ENCODE peak calls at places on chromosome 1, in nine cellular contexts. O is WTC11, E is LHCN-M2, K is KBM-7, N is nephron progenitor cell, C is activated T-cell treated with anti-CD3 and anti-CD28 coated beads for 4 hours, F is NCI-H146, L is nucleus accumbens, M is stomach. Q is an unnamed sample.

GRCh38 chr1:116498789-116499628 is 71.8 kb downstream of the CD58 start:
- DNase-seq in O (peak), E (peak), K (peak), N (peak), C (peak), F (peak), L (peak), M (no peak), Q (peak)

GRCh38 chr1:167693425-167694045 is 28.2 kb upstream of the MPZL1 start:
- DNase-seq in O (no peak), E (no peak), K (no peak), N (no peak), C (no peak), F (no peak), L (no peak), M (no peak), Q (no peak)

GRCh38 chr1:199774433-199775089 is 252.9 kb upstream of the NR5A2 start:
- DNase-seq in O (no peak), E (peak), K (no peak), N (no peak), C (no peak), F (no peak), L (no peak), M (no peak), Q (no peak)

GRCh38 chr1:214363386-214363785 is 82.4 kb downstream of the SMYD2 start:
- DNase-seq in O (no peak), E (no peak), K (no peak), N (no peak), C (no peak), F (no peak), L (no peak), M (no peak), Q (no peak)

GRCh38 chr1:183635112-183635605 is 424 bp downstream of the ARPC5 start:
- DNase-seq in O (peak), E (no peak), K (peak), N (peak), C (peak), F (peak), L (peak), M (peak), Q (no peak)

GRCh38 chr1:193614817-193615216 is 428.4 kb upstream of the B3GALT2 start:
- DNase-seq in O (no peak), E (peak), K (peak), N (no peak), C (no peak), F (no peak), L (no peak), M (no peak), Q (no peak)

GRCh38 chr1:165129568-165130164 is 226.8 kb downstream of the LMX1A start:
- DNase-seq in O (peak), E (peak), K (peak), N (peak), C (no peak), F (peak), L (peak), M (peak), Q (peak)

GRCh38 chr1:221431068-221431651 is 310.7 kb downstream of the DUSP10 start:
- DNase-seq in O (no peak), E (peak), K (no peak), N (no peak), C (no peak), F (peak), L (no peak), M (no peak), Q (no peak)

GRCh38 chr1:217369271-217369981 is 261.5 kb downstream of the GPATCH2 start:
- DNase-seq in O (no peak), E (no peak), K (no peak), N (no peak), C (no peak), F (no peak), L (no peak), M (no peak), Q (no peak)

GRCh38 chr1:74613894-74614293 is 59.7 kb downstream of the ERICH3 start:
- DNase-seq in O (no peak), E (no peak), K (no peak), N (no peak), C (no peak), F (no peak), L (no peak), M (no peak), Q (no peak)

GRCh38 chr1:89945852-89946476 is 48.9 kb upstream of the ZNF326 start:
- DNase-seq in O (no peak), E (peak), K (no peak), N (no peak), C (no peak), F (no peak), L (no peak), M (no peak), Q (no peak)

GRCh38 chr1:208055535-208055934 is 144.6 kb upstream of the CD34 start:
- DNase-seq in O (no peak), E (no peak), K (no peak), N (no peak), C (no peak), F (no peak), L (no peak), M (no peak), Q (no peak)

GRCh38 chr1:84700065-84700464 is 9.8 kb upstream of the SSX2IP start:
- DNase-seq in O (no peak), E (no peak), K (peak), N (no peak), C (no peak), F (no peak), L (no peak), M (no peak), Q (no peak)

GRCh38 chr1:193408782-193409293 is 222.4 kb upstream of the B3GALT2 start:
- DNase-seq in O (no peak), E (peak), K (peak), N (no peak), C (no peak), F (no peak), L (no peak), M (peak), Q (no peak)

GRCh38 chr1:90964444-90965035 is 57.3 kb downstream of the ZNF644 start:
- DNase-seq in O (no peak), E (peak), K (peak), N (no peak), C (no peak), F (no peak), L (no peak), M (no peak), Q (peak)

GRCh38 chr1:200473698-200474371 is 64.0 kb upstream of the ZNF281 start:
- DNase-seq in O (no peak), E (no peak), K (no peak), N (peak), C (no peak), F (no peak), L (no peak), M (no peak), Q (no peak)

GRCh38 chr1:18865176-18865575 is 5.7 kb upstream of the TAS1R2 start:
- DNase-seq in O (no peak), E (no peak), K (no peak), N (no peak), C (no peak), F (no peak), L (no peak), M (no peak), Q (no peak)

GRCh38 chr1:210792703-210793102 is 341.2 kb downstream of the KCNH1 start:
- DNase-seq in O (no peak), E (peak), K (no peak), N (no peak), C (no peak), F (no peak), L (no peak), M (no peak), Q (peak)

GRCh38 chr1:60874703-60875102 is 207.7 kb upstream of the NFIA start:
- DNase-seq in O (no peak), E (peak), K (no peak), N (no peak), C (no peak), F (no peak), L (no peak), M (no peak), Q (no peak)

GRCh38 chr1:153570874-153571273 is 5.2 kb upstream of the S100A2 start:
- DNase-seq in O (no peak), E (no peak), K (no peak), N (no peak), C (no peak), F (peak), L (no peak), M (no peak), Q (no peak)

GRCh38 chr1:40421694-40422384 is 28.4 kb upstream of the ZFP69B start:
- DNase-seq in O (no peak), E (no peak), K (peak), N (no peak), C (no peak), F (no peak), L (peak), M (peak), Q (peak)

GRCh38 chr1:94741510-94741909 is 78.6 kb upstream of the SLC44A3 start:
- DNase-seq in O (no peak), E (peak), K (peak), N (no peak), C (no peak), F (no peak), L (no peak), M (no peak), Q (no peak)

GRCh38 chr1:243311809-243312208 is 56.0 kb downstream of the SDCCAG8 start:
- DNase-seq in O (no peak), E (no peak), K (no peak), N (no peak), C (no peak), F (no peak), L (no peak), M (no peak), Q (no peak)

GRCh38 chr1:236920270-236920894 is 83.9 kb downstream of the MT1HL1 start:
- DNase-seq in O (no peak), E (no peak), K (no peak), N (no peak), C (no peak), F (no peak), L (no peak), M (no peak), Q (no peak)

GRCh38 chr1:30847358-30847972 is 61.1 kb downstream of the SDC3 start:
- DNase-seq in O (peak), E (no peak), K (no peak), N (peak), C (no peak), F (peak), L (peak), M (peak), Q (peak)

GRCh38 chr1:29519733-29520132 is 283.4 kb downstream of the PTPRU start:
- DNase-seq in O (peak), E (no peak), K (no peak), N (no peak), C (no peak), F (no peak), L (no peak), M (peak), Q (no peak)

GRCh38 chr1:202374077-202374476 is 25.6 kb downstream of the PPP1R12B start:
- DNase-seq in O (no peak), E (no peak), K (no peak), N (no peak), C (no peak), F (peak), L (no peak), M (no peak), Q (no peak)

GRCh38 chr1:157104598-157105293 is 5.1 kb upstream of the ETV3L start:
- DNase-seq in O (no peak), E (peak), K (no peak), N (no peak), C (no peak), F (no peak), L (no peak), M (no peak), Q (no peak)

GRCh38 chr1:47449702-47450552 is 12.1 kb downstream of the FOXD2 start:
- DNase-seq in O (peak), E (no peak), K (peak), N (peak), C (no peak), F (no peak), L (no peak), M (peak), Q (no peak)

GRCh38 chr1:21200767-21201166 is 24.1 kb upstream of the EIF4G3 start:
- DNase-seq in O (no peak), E (peak), K (no peak), N (no peak), C (no peak), F (no peak), L (no peak), M (no peak), Q (no peak)

GRCh38 chr1:5975133-5975880 is 16.9 kb downstream of the NPHP4 start:
- DNase-seq in O (peak), E (peak), K (peak), N (peak), C (no peak), F (peak), L (peak), M (peak), Q (peak)

GRCh38 chr1:217029311-217030157 is 306.3 kb upstream of the ESRRG start:
- DNase-seq in O (no peak), E (peak), K (no peak), N (no peak), C (no peak), F (no peak), L (no peak), M (peak), Q (no peak)

GRCh38 chr1:24020032-24020431 is 39.9 kb upstream of the SRSF10 start:
- DNase-seq in O (no peak), E (peak), K (no peak), N (no peak), C (no peak), F (no peak), L (no peak), M (no peak), Q (no peak)

GRCh38 chr1:157113116-157113515 is 13.5 kb upstream of the ETV3L start:
- DNase-seq in O (no peak), E (no peak), K (no peak), N (no peak), C (no peak), F (no peak), L (no peak), M (no peak), Q (no peak)

GRCh38 chr1:215865060-215865459 is 298.0 kb downstream of the KCTD3 start:
- DNase-seq in O (no peak), E (no peak), K (no peak), N (no peak), C (no peak), F (no peak), L (no peak), M (no peak), Q (no peak)

GRCh38 chr1:14190508-14190907 is 408.0 kb upstream of the KAZN start:
- DNase-seq in O (no peak), E (peak), K (no peak), N (no peak), C (no peak), F (peak), L (no peak), M (no peak), Q (no peak)

GRCh38 chr1:58909162-58909560 is 125.3 kb upstream of the JUN start:
- DNase-seq in O (no peak), E (peak), K (peak), N (no peak), C (no peak), F (no peak), L (no peak), M (no peak), Q (no peak)

Q was measured in hippocampal formation.